ENCODE peak calls at places on chromosomes 5 and 9, in ten cellular contexts. B is left lobe of liver, I is H54, W is smooth muscle cell of the brain vasculature, K is chondrocyte, P is anterior cingulate cortex, A is mesothelial cell of epicardium, Q is pons, F is AG08395, T is left ventricle myocardium inferior. L is an unnamed sample.

GRCh38 chr9:14146201-14146890 is 167.6 kb downstream of the NFIB start:
- DNase-seq in B (no peak), I (no peak), W (no peak), K (no peak), P (no peak), A (no peak), Q (no peak), F (no peak), T (no peak), L (no peak)

GRCh38 chr5:58455066-58455465 is 4.8 kb downstream of the PLK2 start:
- DNase-seq in B (no peak), I (no peak), W (no peak), K (no peak), P (no peak), A (no peak), Q (no peak), F (no peak), T (no peak), L (no peak)

GRCh38 chr5:98769256-98770157 is 4.0 kb upstream of the RGMB start:
- DNase-seq in B (no peak), I (no peak), W (peak), K (no peak), P (peak), A (no peak), Q (peak), F (no peak), T (peak), L (peak)

GRCh38 chr5:150596826-150597225 is 43.6 kb upstream of the SYNPO start:
- DNase-seq in B (no peak), I (no peak), W (no peak), K (no peak), P (no peak), A (no peak), Q (no peak), F (no peak), T (peak), L (no peak)

GRCh38 chr9:35981704-35982103 is 23.8 kb upstream of the OR2S2 start:
- DNase-seq in B (no peak), I (no peak), W (no peak), K (no peak), P (no peak), A (no peak), Q (no peak), F (no peak), T (no peak), L (no peak)

GRCh38 chr5:97499605-97500004 is 316.6 kb upstream of the RIOK2 start:
- DNase-seq in B (no peak), I (no peak), W (no peak), K (no peak), P (no peak), A (no peak), Q (peak), F (peak), T (no peak), L (peak)

GRCh38 chr5:171595801-171596231 is 176.4 kb downstream of the FGF18 start:
- DNase-seq in B (no peak), I (peak), W (no peak), K (no peak), P (no peak), A (no peak), Q (no peak), F (no peak), T (peak), L (no peak)

GRCh38 chr5:74130141-74130897 is 504.3 kb downstream of the ARHGEF28 start:
- DNase-seq in B (no peak), I (no peak), W (no peak), K (no peak), P (no peak), A (no peak), Q (no peak), F (no peak), T (no peak), L (no peak)

GRCh38 chr9:132647806-132648205 is 22.0 kb downstream of the DDX31 start:
- DNase-seq in B (no peak), I (no peak), W (no peak), K (no peak), P (no peak), A (no peak), Q (no peak), F (peak), T (no peak), L (no peak)

GRCh38 chr5:32190094-32190493 is 16.0 kb upstream of the GOLPH3 start:
- DNase-seq in B (no peak), I (no peak), W (no peak), K (no peak), P (no peak), A (no peak), Q (no peak), F (peak), T (peak), L (no peak)

GRCh38 chr9:89021154-89021803 is 30.0 kb downstream of the S1PR3 start:
- DNase-seq in B (no peak), I (peak), W (no peak), K (no peak), P (no peak), A (no peak), Q (no peak), F (peak), T (no peak), L (no peak)

GRCh38 chr5:73365301-73365853 is 83.2 kb downstream of the FOXD1 start:
- DNase-seq in B (no peak), I (no peak), W (peak), K (no peak), P (no peak), A (no peak), Q (peak), F (peak), T (no peak), L (no peak)

GRCh38 chr5:147484708-147485020 is 25.2 kb downstream of the DPYSL3 start:
- DNase-seq in B (no peak), I (no peak), W (no peak), K (no peak), P (no peak), A (no peak), Q (no peak), F (no peak), T (no peak), L (no peak)

GRCh38 chr9:126474201-126474765 is 139.4 kb upstream of the LMX1B start:
- DNase-seq in B (no peak), I (peak), W (no peak), K (no peak), P (no peak), A (no peak), Q (no peak), F (peak), T (no peak), L (no peak)

GRCh38 chr9:15543033-15543791 is 9.6 kb upstream of the CCDC171 start:
- DNase-seq in B (no peak), I (no peak), W (no peak), K (no peak), P (no peak), A (no peak), Q (no peak), F (no peak), T (no peak), L (no peak)

GRCh38 chr5:176768174-176768970 is 42.0 kb upstream of the UNC5A start:
- DNase-seq in B (peak), I (no peak), W (no peak), K (peak), P (no peak), A (no peak), Q (no peak), F (no peak), T (no peak), L (no peak)

GRCh38 chr5:75668348-75668895 is 48.8 kb downstream of the POC5 start:
- DNase-seq in B (no peak), I (no peak), W (no peak), K (no peak), P (no peak), A (no peak), Q (no peak), F (no peak), T (no peak), L (no peak)

GRCh38 chr5:159106569-159107282 is 7.0 kb upstream of the EBF1 start:
- DNase-seq in B (peak), I (peak), W (peak), K (peak), P (peak), A (peak), Q (peak), F (peak), T (peak), L (peak)